ENCODE peak calls at places on chromosome 6, in eight cellular contexts. F, V, S, N, I, M, E and L are unnamed samples.

GRCh38 chr6:28648878-28649375 is 123.2 kb downstream of the GPX5 start:
- DNase-seq in N (no peak), I (no peak), S (no peak), V (no peak), E (peak; percentile 22), F (no peak), M (no peak), L (no peak)

GRCh38 chr6:1901556-1901955 is 291.8 kb downstream of the FOXC1 start:
- DNase-seq in S (no peak), V (peak; percentile 50), M (no peak), I (peak; percentile 29), F (peak; percentile 21), E (peak; percentile 38), N (no peak), L (peak; percentile 44)

GRCh38 chr6:141326426-141326825 is 806.3 kb upstream of the GJE1 start:
- DNase-seq in M (peak; percentile 98), N (peak; percentile 94), V (peak; percentile 100), F (peak; percentile 40), S (no peak), I (peak; percentile 100), E (peak; percentile 95), L (peak; percentile 62)

GRCh38 chr6:72262254-72262653 is 359.6 kb upstream of the KCNQ5 start:
- DNase-seq in F (no peak), N (peak; percentile 45), M (no peak), S (no peak), V (no peak), I (no peak), E (no peak), L (no peak)

GRCh38 chr6:43717822-43718221 is 30.2 kb upstream of the MRPS18A start:
- DNase-seq in S (no peak), N (no peak), M (no peak), I (no peak), V (no peak), F (no peak), E (no peak), L (no peak)

GRCh38 chr6:26311012-26311384 is 54.0 kb upstream of the BTN3A2 start:
- DNase-seq in V (peak; percentile 66), M (no peak), F (no peak), E (peak; percentile 59), I (peak; percentile 53), S (peak; percentile 45), N (peak; percentile 47), L (peak; percentile 38)

GRCh38 chr6:131958551-131959470 is 7.6 kb upstream of the CCN2 start:
- DNase-seq in S (no peak), V (peak; percentile 40), N (no peak), E (no peak), F (peak; percentile 72), I (no peak), M (no peak), L (peak; percentile 99)

GRCh38 chr6:3813150-3813780 is 35.9 kb upstream of the FAM50B start:
- DNase-seq in S (no peak), I (no peak), F (no peak), E (peak; percentile 80), M (no peak), V (peak; percentile 61), N (peak; percentile 95), L (peak; percentile 33)

GRCh38 chr6:43823390-43823789 is 53.4 kb downstream of the VEGFA start:
- DNase-seq in I (no peak), M (no peak), S (no peak), N (no peak), E (no peak), V (no peak), F (no peak), L (no peak)

GRCh38 chr6:7421066-7421465 is 31.5 kb downstream of the RIOK1 start:
- DNase-seq in E (no peak), F (no peak), S (no peak), I (no peak), N (no peak), M (no peak), V (no peak), L (no peak)

GRCh38 chr6:7426447-7427169 is 37.0 kb downstream of the RIOK1 start:
- DNase-seq in F (no peak), E (no peak), I (no peak), M (no peak), V (no peak), N (peak; percentile 24), S (no peak), L (peak; percentile 83)

GRCh38 chr6:7424967-7425807 is 35.6 kb downstream of the RIOK1 start:
- DNase-seq in E (peak; percentile 77), N (peak; percentile 6), I (no peak), F (peak; percentile 72), M (peak; percentile 24), S (no peak), V (peak; percentile 23), L (peak; percentile 79)

GRCh38 chr6:7424058-7424457 is 34.5 kb downstream of the RIOK1 start:
- DNase-seq in M (no peak), E (no peak), S (no peak), I (no peak), F (no peak), V (no peak), N (no peak), L (no peak)

DNA sequence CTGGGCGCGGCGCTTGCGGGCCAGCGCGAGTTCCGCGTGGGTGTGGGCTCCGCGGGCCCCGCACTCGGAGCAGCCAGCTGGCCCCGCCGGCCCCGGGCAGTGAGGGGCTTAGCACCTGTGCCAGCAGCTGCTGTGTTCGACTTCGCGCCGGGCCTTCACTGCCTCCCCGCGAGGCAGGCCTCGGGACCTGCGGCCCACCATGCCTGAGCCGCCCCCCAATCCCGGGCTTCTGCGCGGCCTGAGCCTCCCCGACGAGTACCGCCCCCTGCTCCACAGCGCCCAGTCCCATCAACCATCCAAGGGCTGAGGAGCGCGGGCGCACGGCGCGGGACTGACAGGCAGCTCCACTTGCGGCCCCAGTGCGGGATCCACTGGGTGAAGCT is 36.2 kb downstream of the RIOK1 start:
- DNase-seq in V (no peak), E (no peak), F (no peak), N (no peak), M (no peak), S (no peak), I (no peak), L (no peak)
- TF ChIP-seq EZH2 in V (no peak), E (no peak), F (no peak), N (no peak), M (no peak), S (no peak), I (no peak), L (no peak)

GRCh38 chr6:108168501-108168979 is 2.7 kb downstream of the NR2E1 start:
- DNase-seq in M (no peak), V (peak; percentile 38), N (no peak), F (peak; percentile 66), E (no peak), S (peak; percentile 90), I (peak; percentile 19), L (peak; percentile 12)

GRCh38 chr6:108169801-108170606 is 4.2 kb downstream of the NR2E1 start:
- DNase-seq in V (no peak), E (no peak), N (no peak), S (peak; percentile 63), M (no peak), F (no peak), I (no peak), L (no peak)

GRCh38 chr6:108170607-108171290 is 4.9 kb downstream of the NR2E1 start:
- DNase-seq in N (no peak), M (no peak), I (no peak), F (no peak), E (no peak), V (no peak), S (peak; percentile 43), L (no peak)

GRCh38 chr6:108168026-108168463 is 2.2 kb downstream of the NR2E1 start:
- DNase-seq in I (no peak), E (no peak), S (peak; percentile 48), F (no peak), N (no peak), M (no peak), V (no peak), L (no peak)

DNA sequence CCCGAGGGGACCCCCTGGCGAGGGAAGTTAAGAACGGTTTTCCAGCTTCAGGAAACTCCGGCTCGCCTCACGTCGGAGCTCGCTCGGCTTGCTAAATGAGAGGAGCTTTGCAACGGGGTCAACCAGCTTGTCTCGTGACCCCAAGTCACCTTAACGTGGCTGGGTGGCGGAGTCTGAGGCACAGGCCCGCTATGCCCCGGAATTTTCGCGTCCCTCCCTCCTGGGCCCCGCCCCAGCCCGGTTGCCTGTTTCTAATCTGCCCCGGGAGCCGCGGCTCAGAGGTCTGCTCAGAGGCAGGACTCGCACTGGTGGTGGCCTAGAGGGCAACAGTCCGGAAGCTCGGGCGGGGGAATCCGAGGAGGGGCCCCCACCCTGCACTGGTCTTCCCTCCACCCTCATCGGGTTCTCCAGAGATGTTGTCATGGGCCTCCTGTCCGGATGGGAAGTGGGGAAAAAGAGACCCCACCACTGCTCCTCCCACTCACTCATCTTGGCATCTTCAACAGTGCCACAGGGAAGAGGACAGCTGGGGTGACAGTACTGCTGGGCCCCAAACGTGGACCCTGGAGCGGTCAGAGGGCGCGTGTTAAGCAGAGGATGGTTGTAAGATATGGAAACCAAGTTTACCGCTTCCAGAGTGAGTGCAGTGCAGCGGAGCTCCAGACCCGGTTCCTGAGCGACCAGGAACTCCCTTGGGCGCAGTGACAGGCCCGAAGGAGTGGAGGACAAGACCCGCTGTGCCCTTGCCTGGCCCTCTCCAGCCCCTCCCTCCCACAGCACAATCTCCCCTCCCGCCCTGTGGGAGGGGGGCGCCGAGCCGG is 3.4 kb downstream of the NR2E1 start:
- DNase-seq in S (peak; percentile 73), V (no peak), E (no peak), I (no peak), N (no peak), F (no peak), M (no peak), L (no peak)
- TF ChIP-seq EZH2 in S (peak; percentile 58), V (peak; percentile 91), E (no peak), I (peak; percentile 94), N (peak; percentile 84), F (peak; percentile 82), M (no peak), L (no peak)

DNA sequence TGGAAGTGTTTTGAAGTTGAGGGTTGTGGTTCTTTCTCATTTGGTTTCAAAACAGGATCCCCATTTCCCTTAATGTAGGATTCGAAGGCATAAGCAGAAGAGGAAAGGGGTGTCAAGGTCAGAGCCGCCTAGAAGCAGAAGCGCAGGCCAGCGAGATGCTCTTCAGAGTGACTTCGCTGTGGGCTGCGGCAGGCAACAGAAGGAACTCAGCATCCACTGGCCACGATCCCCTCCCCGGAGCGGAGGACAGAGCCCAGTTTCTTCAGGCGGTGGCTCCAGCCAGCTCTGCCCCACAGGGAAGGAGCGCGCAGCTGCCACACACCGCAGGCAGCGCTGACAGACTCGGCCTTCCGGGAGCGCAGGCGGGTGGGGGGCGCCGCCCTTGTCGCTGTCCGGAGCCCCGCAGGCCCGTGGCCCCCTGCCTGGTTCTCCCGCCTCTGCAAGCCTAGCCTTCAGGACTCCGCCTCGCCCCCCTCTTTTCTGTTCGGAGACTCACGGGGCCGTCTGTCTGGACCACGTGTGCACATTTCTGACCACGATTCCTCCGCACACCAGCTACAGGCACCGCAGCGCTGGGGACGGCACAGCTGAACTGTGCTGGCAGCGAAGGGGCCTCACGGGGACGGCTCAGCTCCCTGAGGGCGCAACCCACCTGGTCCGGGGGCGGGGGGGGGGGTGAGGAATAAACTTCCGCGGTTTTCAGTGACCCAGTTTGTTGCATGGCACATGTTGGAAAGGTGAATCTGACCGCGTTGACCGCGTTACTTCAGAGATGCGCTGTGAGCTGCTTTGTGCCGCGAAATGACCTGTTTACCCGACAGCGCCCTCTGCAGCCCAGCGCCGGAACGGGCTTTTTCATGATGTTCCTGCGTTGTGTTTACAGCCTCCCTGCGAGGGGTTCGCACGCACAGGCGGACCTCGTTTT is 26.1 kb downstream of the TTLL2 start:
- DNase-seq in I (peak; percentile 30), E (peak; percentile 19), F (peak; percentile 90), S (peak; percentile 90), N (peak; percentile 76), M (peak; percentile 52), V (peak; percentile 41), L (no peak)
- TF ChIP-seq EZH2 in I (no peak), E (no peak), F (no peak), S (peak; percentile 47), N (no peak), M (no peak), V (no peak), L (no peak)

GRCh38 chr6:84774174-84775158 is 10.1 kb upstream of the TBX18 start:
- DNase-seq in M (no peak), S (peak; percentile 80), V (no peak), N (peak; percentile 79), F (peak; percentile 76), I (no peak), E (no peak), L (no peak)
- TF ChIP-seq EZH2 in M (no peak), S (peak; percentile 98), V (no peak), N (peak; percentile 24), F (peak; percentile 91), I (no peak), E (no peak), L (no peak)